ENCODE peak calls at places on chromosomes 11 and 22, in six cellular contexts. O is cardiac muscle cell, Z is right lobe of liver, E is choroid plexus epithelial cell, G is Caco-2, R is omental fat pad. D is an unnamed sample.

GRCh38 chr11:70885721-70886305 is 366.6 kb downstream of the SHANK2 start:
- DNase-seq in R (no peak), E (peak; percentile 31), O (no peak), G (no peak), Z (no peak), D (no peak)

GRCh38 chr11:66327171-66328035 is 8.8 kb downstream of the RIN1 start:
- DNase-seq in R (no peak), E (peak; percentile 71), Z (no peak), G (no peak), O (no peak), D (no peak)

GRCh38 chr22:33811686-33812085 is 108.6 kb downstream of the LARGE1 start:
- DNase-seq in G (no peak), Z (peak; percentile 46), R (no peak), E (peak; percentile 37), O (peak; percentile 15), D (peak; percentile 46)

GRCh38 chr11:16815047-16815767 is 76.8 kb downstream of the C11orf58 start:
- DNase-seq in G (no peak), O (no peak), R (no peak), Z (peak; percentile 90), E (peak; percentile 83), D (no peak)

GRCh38 chr11:75174781-75175370 is 24.0 kb downstream of the SLCO2B1 start:
- DNase-seq in G (no peak), Z (no peak), E (peak; percentile 53), R (no peak), O (peak; percentile 40), D (no peak)

GRCh38 chr22:40046126-40046525 is 51.4 kb downstream of the FAM83F start:
- DNase-seq in O (no peak), E (no peak), G (no peak), R (no peak), Z (peak; percentile 27), D (no peak)

GRCh38 chr11:37630866-37631265 is 1032.8 kb upstream of the RAG2 start:
- DNase-seq in G (no peak), O (no peak), Z (no peak), R (no peak), E (no peak), D (no peak)

GRCh38 chr11:8760896-8761295 is 78.3 kb downstream of the RPL27A start:
- DNase-seq in G (no peak), R (no peak), E (peak; percentile 41), O (no peak), Z (no peak), D (no peak)

GRCh38 chr11:64000026-64000739 is 13.9 kb downstream of the OTUB1 start:
- DNase-seq in E (peak; percentile 76), R (no peak), G (no peak), Z (peak; percentile 68), O (peak; percentile 87), D (peak; percentile 84)

GRCh38 chr11:2929880-2930704 is 872 bp upstream of the PHLDA2 start:
- DNase-seq in G (peak; percentile 73), E (peak; percentile 61), R (peak; percentile 60), O (no peak), Z (no peak), D (no peak)

GRCh38 chr22:42190274-42190673 is 59.7 kb upstream of the CYP2D6 start:
- DNase-seq in O (no peak), Z (no peak), R (no peak), E (no peak), G (no peak), D (no peak)

GRCh38 chr11:69909561-69910518 is 90.6 kb upstream of the FGF3 start:
- DNase-seq in R (no peak), Z (peak; percentile 37), O (peak; percentile 53), E (peak; percentile 46), G (peak; percentile 51), D (no peak)

GRCh38 chr11:72777755-72778278 is 16.0 kb downstream of the STARD10 start:
- DNase-seq in Z (peak; percentile 97), E (no peak), G (peak; percentile 89), R (no peak), O (no peak), D (no peak)

GRCh38 chr11:26651916-26652315 is 69.9 kb downstream of the SLC5A12 start:
- DNase-seq in Z (no peak), E (no peak), R (no peak), G (no peak), O (no peak), D (no peak)

GRCh38 chr11:28393348-28393747 is 285.2 kb downstream of the METTL15 start:
- DNase-seq in E (no peak), Z (no peak), R (no peak), O (no peak), G (no peak), D (no peak)

GRCh38 chr11:17845431-17845881 is 110.9 kb downstream of the KCNC1 start:
- DNase-seq in R (no peak), G (no peak), O (no peak), Z (no peak), E (peak; percentile 80), D (no peak)

GRCh38 chr11:19191530-19192169 is 10.1 kb downstream of the CSRP3 start:
- DNase-seq in R (no peak), E (no peak), G (no peak), Z (peak; percentile 84), O (peak; percentile 37), D (no peak)

GRCh38 chr11:130407978-130408377 is 20.4 kb downstream of the ADAMTS8 start:
- DNase-seq in G (no peak), O (no peak), Z (no peak), E (peak; percentile 34), R (no peak), D (no peak)

GRCh38 chr22:19040581-19041402 is 81.4 kb downstream of the DGCR2 start:
- DNase-seq in O (no peak), E (no peak), G (no peak), R (no peak), Z (peak; percentile 42), D (no peak)

GRCh38 chr11:109605006-109605405 is 183.0 kb downstream of the C11orf87 start:
- DNase-seq in E (no peak), G (no peak), O (no peak), R (no peak), Z (no peak), D (no peak)

GRCh38 chr11:74672956-74673895 is 58.0 kb downstream of the CHRDL2 start:
- DNase-seq in Z (peak; percentile 59), E (peak; percentile 98), G (no peak), O (no peak), R (peak; percentile 78), D (no peak)

GRCh38 chr11:8355418-8355742 is 91.7 kb upstream of the LMO1 start:
- DNase-seq in G (no peak), R (no peak), Z (no peak), O (no peak), E (no peak), D (no peak)

GRCh38 chr11:65355776-65356393 is 1.3 kb downstream of the TIGD3 start:
- DNase-seq in O (no peak), E (peak; percentile 57), R (no peak), G (no peak), Z (no peak), D (no peak)

GRCh38 chr11:57460017-57460755 is at the start of gene RTN4RL2:
- DNase-seq in Z (peak; percentile 80), R (no peak), O (peak; percentile 67), G (peak; percentile 72), E (peak; percentile 37), D (no peak)

GRCh38 chr22:50271519-50271970 is 1.4 kb upstream of the MAPK11 start:
- DNase-seq in R (no peak), O (peak; percentile 64), G (peak; percentile 62), E (peak; percentile 64), Z (peak; percentile 77), D (no peak)
- TF ChIP-seq CTCF in R (no peak), O (no peak), G (no peak), E (no peak), Z (no peak), D (no peak)

GRCh38 chr22:29994027-29994715 is 86.1 kb upstream of the HORMAD2 start:
- DNase-seq in R (no peak), E (peak; percentile 71), Z (no peak), O (no peak), G (no peak), D (no peak)
- TF ChIP-seq CTCF in R (no peak), E (peak; percentile 39), Z (peak; percentile 39), O (no peak), G (no peak), D (no peak)

GRCh38 chr11:45212566-45213315 is 66.3 kb downstream of the PRDM11 start:
- DNase-seq in R (no peak), O (peak; percentile 15), G (no peak), Z (no peak), E (no peak), D (no peak)
- TF ChIP-seq CTCF in R (no peak), O (peak; percentile 15), G (no peak), Z (no peak), E (peak; percentile 17), D (no peak)

GRCh38 chr11:77799338-77799737 is 21.2 kb downstream of the RSF1 start:
- DNase-seq in O (no peak), E (no peak), G (no peak), Z (no peak), R (no peak), D (no peak)
- TF ChIP-seq CTCF in O (no peak), E (no peak), G (no peak), Z (no peak), R (no peak), D (no peak)

DNA sequence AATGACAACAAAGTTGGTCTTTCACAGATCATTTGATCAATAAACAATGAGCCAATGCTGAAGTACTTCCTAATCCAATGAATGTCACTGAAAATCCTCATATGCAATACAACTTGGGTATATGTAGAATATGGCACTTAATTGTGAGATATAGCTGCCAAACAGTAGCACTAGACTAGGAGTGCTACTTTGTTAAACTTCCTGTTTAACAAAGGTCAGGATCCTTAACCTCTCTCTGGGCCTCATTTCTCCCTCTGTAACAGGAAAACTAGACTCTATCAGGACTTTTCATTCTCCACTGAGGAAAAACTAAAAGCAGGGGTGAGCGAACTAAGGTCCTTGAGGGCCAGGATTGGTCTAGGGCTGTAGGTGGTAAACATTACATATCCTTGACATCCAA is 56.1 kb downstream of the PITPNB start:
- DNase-seq in G (no peak), E (no peak), O (no peak), R (no peak), Z (no peak), D (no peak)
- TF ChIP-seq CTCF in G (no peak), E (no peak), O (no peak), R (no peak), Z (no peak), D (no peak)

DNA sequence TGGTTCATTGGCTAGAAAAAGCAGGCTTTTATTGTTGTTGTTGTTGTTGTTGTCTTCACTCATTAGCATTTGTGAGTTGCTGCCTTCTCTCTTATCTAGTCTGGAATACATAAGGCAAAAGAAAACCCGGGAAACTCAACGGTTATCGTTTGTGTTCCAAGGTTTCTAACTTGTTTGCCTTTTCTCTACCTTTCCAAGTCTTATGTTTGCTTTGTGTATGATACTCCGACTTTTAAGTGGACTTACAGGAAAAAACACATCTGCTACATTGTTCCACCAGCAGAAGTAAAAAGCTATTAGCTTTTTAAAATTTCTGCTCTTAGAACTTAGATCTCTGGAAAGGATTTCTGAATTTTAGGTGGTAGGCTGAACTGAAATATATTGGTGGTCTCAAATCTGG is 27.0 kb upstream of the HIKESHI start:
- DNase-seq in Z (no peak), E (no peak), O (no peak), R (no peak), G (no peak), D (no peak)
- TF ChIP-seq CTCF in Z (no peak), E (no peak), O (no peak), R (no peak), G (no peak), D (no peak)

DNA sequence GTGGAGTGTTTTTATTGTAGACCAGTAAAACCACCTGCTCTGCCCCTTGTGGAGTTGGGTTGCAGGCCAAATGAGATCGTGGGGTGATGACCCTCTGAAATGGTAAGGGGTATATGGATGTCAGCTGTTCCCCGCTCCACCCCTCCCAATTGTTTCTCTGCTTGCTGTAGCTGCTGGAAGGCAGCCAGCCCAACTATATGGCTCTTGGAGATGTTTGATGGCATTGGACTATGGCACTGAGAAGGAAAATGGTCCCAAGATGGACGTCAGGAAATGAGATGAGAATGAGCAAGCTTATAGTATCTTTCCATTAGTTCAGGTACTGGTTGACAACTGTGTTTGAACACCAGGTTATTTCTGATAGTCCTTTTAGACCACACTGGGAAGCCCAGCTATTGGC is 94.8 kb upstream of the SORL1-AS1 start:
- DNase-seq in O (no peak), G (no peak), R (no peak), E (no peak), Z (no peak), D (no peak)
- TF ChIP-seq CTCF in O (no peak), G (no peak), R (no peak), E (no peak), Z (no peak), D (no peak)

D was measured in mesothelial cell of epicardium.